ENCODE peak calls at places on chromosomes 4 and X, in six cellular contexts. U, V, B, N, S and P are unnamed samples.

GRCh38 chrX:154592505-154592904 is 7.6 kb downstream of the CTAG1A start:
- DNase-seq in S (no peak), U (no peak), V (no peak), N (no peak), B (no peak), P (no peak)

GRCh38 chr4:181517521-181517920 is 725.7 kb upstream of the TENM3 start:
- DNase-seq in U (peak; percentile 52), B (no peak), V (peak; percentile 74), S (no peak), N (no peak), P (no peak)

GRCh38 chrX:2401201-2401589 is 99.6 kb downstream of the DHRSX start:
- DNase-seq in V (peak; percentile 16), U (peak; percentile 41), S (no peak), B (no peak), N (no peak), P (no peak)

GRCh38 chrX:137405449-137406140 is 160.3 kb upstream of the ZIC3 start:
- DNase-seq in V (no peak), U (no peak), S (no peak), N (no peak), B (no peak), P (no peak)

GRCh38 chr4:77777135-77777777 is 41.9 kb downstream of the CNOT6L start:
- DNase-seq in V (peak; percentile 58), N (no peak), U (peak; percentile 47), B (no peak), S (no peak), P (no peak)

GRCh38 chrX:37509349-37509748 is 62.1 kb upstream of the LANCL3 start:
- DNase-seq in U (peak; percentile 3), V (peak; percentile 7), N (no peak), B (no peak), S (no peak), P (no peak)

GRCh38 chr4:74197123-74197522 is 39.2 kb downstream of the MTHFD2L start:
- DNase-seq in B (no peak), N (no peak), U (no peak), S (no peak), V (no peak), P (no peak)

GRCh38 chr4:47786958-47787370 is 50.9 kb downstream of the CORIN start:
- DNase-seq in V (no peak), N (no peak), S (no peak), B (no peak), U (no peak), P (no peak)

GRCh38 chr4:107034091-107034698 is 1.9 kb downstream of the DKK2 start:
- DNase-seq in B (no peak), S (peak; percentile 8), U (peak; percentile 40), N (peak; percentile 44), V (peak; percentile 26), P (no peak)
- TF ChIP-seq CTCF in B (no peak), S (no peak), U (peak; percentile 14), N (no peak), V (peak; percentile 45), P (no peak)

GRCh38 chrX:133005038-133005437 is 46.6 kb upstream of the HS6ST2 start:
- DNase-seq in S (no peak), N (no peak), U (peak; percentile 17), V (peak; percentile 13), B (peak; percentile 3), P (no peak)
- TF ChIP-seq CTCF in S (peak; percentile 36), N (peak; percentile 26), U (peak; percentile 74), V (peak; percentile 55), B (peak; percentile 46), P (peak; percentile 20)

GRCh38 chr4:151670843-151671242 is 90.0 kb downstream of the GATB start:
- DNase-seq in V (no peak), U (no peak), S (no peak), N (no peak), B (no peak), P (no peak)
- TF ChIP-seq CTCF in V (no peak), U (no peak), S (no peak), N (no peak), B (no peak), P (no peak)

GRCh38 chr4:101348367-101348827 is 1.1 kb upstream of the PPP3CA start:
- DNase-seq in S (no peak), N (no peak), U (no peak), V (no peak), B (peak; percentile 11), P (no peak)
- TF ChIP-seq CTCF in S (no peak), N (no peak), U (no peak), V (no peak), B (no peak), P (no peak)

DNA sequence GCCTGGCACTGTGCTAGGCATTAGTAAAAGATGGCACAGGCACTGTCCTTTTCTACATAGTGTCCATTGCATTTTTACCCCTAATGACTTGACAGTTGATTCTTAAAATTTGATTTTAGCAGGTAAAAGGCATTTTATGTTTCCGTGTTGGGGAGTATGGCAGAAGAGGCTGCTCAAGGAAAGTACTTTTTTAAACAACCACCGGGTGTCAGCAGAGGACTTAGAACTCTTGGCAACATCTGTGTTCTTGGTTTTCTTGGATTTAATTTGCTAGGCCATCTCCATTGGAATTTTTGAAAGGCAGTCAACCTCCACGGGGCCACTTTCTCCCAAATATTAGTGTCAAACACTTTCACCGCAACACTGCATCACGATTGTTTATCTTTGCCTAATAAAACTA is 102.9 kb downstream of the TSPAN7 start:
- DNase-seq in V (peak; percentile 53), N (no peak), U (peak; percentile 59), B (peak; percentile 7), S (no peak), P (no peak)
- TF ChIP-seq CTCF in V (peak; percentile 33), N (peak; percentile 29), U (peak; percentile 51), B (peak; percentile 41), S (peak; percentile 31), P (no peak)

GRCh38 chr4:156971623-156972369 is at the start of gene PDGFC:
- DNase-seq in B (peak; percentile 55), U (peak; percentile 61), N (peak; percentile 94), S (peak; percentile 82), V (peak; percentile 79), P (peak; percentile 17)
- TF ChIP-seq CTCF in B (peak; percentile 44), U (no peak), N (peak; percentile 30), S (peak; percentile 64), V (peak; percentile 32), P (no peak)